ENCODE peak calls at places on chromosomes 4 and X, in seven cellular contexts. K is naive thymus-derived CD8-positive, alpha-beta T cell; B is HFFc6; G is EH; J is stimulated activated CD8-positive, alpha-beta memory T cell treated with anti-CD3 and anti-CD28 coated beads, Interleukin-4, amount 100 ng/mL, for 48 hours; N is germinal center; W is nucleus accumbens. I is an unnamed sample.

GRCh38 chrX:87003031-87003430 is 514.6 kb upstream of the KLHL4 start:
- DNase-seq in K (no peak), B (no peak), G (no peak), J (no peak), N (no peak), W (no peak), I (no peak)

GRCh38 chrX:153351981-153352380 is 18.0 kb downstream of the ZNF275 start:
- DNase-seq in K (no peak), B (no peak), G (no peak), J (no peak), N (no peak), W (no peak), I (no peak)

GRCh38 chr4:60737858-60738257 is 462.3 kb upstream of the ADGRL3 start:
- DNase-seq in K (no peak), B (no peak), G (peak; percentile 53), J (no peak), N (no peak), W (no peak), I (no peak)

GRCh38 chr4:24850669-24851068 is 55.3 kb downstream of the SOD3 start:
- DNase-seq in K (no peak), B (peak; percentile 80), G (peak; percentile 94), J (peak; percentile 24), N (no peak), W (peak; percentile 14), I (no peak)

GRCh38 chrX:57587607-57588006 is 4.2 kb upstream of the ZXDB start:
- DNase-seq in K (no peak), B (no peak), G (no peak), J (no peak), N (no peak), W (no peak), I (no peak)

GRCh38 chr4:3436798-3437581 is 4.8 kb upstream of the HGFAC start:
- DNase-seq in K (no peak), B (peak; percentile 44), G (peak; percentile 69), J (peak; percentile 33), N (no peak), W (peak; percentile 27), I (no peak)

GRCh38 chr4:53240573-53240972 is 125.3 kb downstream of the SCFD2 start:
- DNase-seq in K (no peak), B (no peak), G (no peak), J (no peak), N (no peak), W (no peak), I (no peak)

GRCh38 chrX:12113321-12113720 is 25.0 kb upstream of the FRMPD4 start:
- DNase-seq in K (no peak), B (peak; percentile 21), G (peak; percentile 36), J (no peak), N (no peak), W (no peak), I (no peak)

GRCh38 chr4:186885289-186885688 is 161.6 kb upstream of the FAT1 start:
- DNase-seq in K (no peak), B (no peak), G (no peak), J (no peak), N (no peak), W (no peak), I (no peak)

GRCh38 chrX:153600032-153600373 is 1.1 kb upstream of the CCNQ start:
- DNase-seq in K (no peak), B (no peak), G (peak; percentile 30), J (peak; percentile 28), N (no peak), W (no peak), I (no peak)

GRCh38 chrX:145825896-145826295 is 8.3 kb downstream of the SLITRK2 start:
- DNase-seq in K (no peak), B (no peak), G (no peak), J (no peak), N (no peak), W (peak; percentile 29), I (no peak)

GRCh38 chr4:111933703-111934102 is 211.6 kb upstream of the FAM241A start:
- DNase-seq in K (no peak), B (no peak), G (no peak), J (no peak), N (no peak), W (no peak), I (no peak)

GRCh38 chrX:153967536-153968214 is 3.9 kb downstream of the HCFC1 start:
- DNase-seq in K (no peak), B (no peak), G (no peak), J (no peak), N (no peak), W (no peak), I (no peak)

GRCh38 chrX:24657671-24658410 is 10.7 kb upstream of the PCYT1B start:
- DNase-seq in K (no peak), B (no peak), G (no peak), J (no peak), N (no peak), W (no peak), I (no peak)

GRCh38 chr4:86965019-86965976 is 30.5 kb downstream of the AFF1 start:
- DNase-seq in K (no peak), B (no peak), G (no peak), J (no peak), N (peak; percentile 21), W (no peak), I (no peak)

I was measured in activated CD8-positive, alpha-beta memory T cell treated with anti-CD3 and anti-CD28 coated beads, Interleukin-2, amount 50 U/mL, for 48 hours.